ENCODE peak calls at places on chromosomes 2 and 18, in four cellular contexts. U, P, L and J are unnamed samples.

GRCh38 chr2:233107906-233108305 is 47.8 kb downstream of the INPP5D start:
- DNase-seq in U (no peak), P (no peak), L (no peak), J (no peak)

GRCh38 chr2:73952499-73953446 is 26.1 kb downstream of the DGUOK start:
- DNase-seq in U (peak; percentile 37), L (no peak), P (no peak), J (no peak)

GRCh38 chr2:169504651-169505050 is 4.9 kb upstream of the KLHL41 start:
- DNase-seq in L (no peak), U (no peak), P (no peak), J (no peak)

GRCh38 chr2:156340818-156341481 is 8.4 kb upstream of the NR4A2 start:
- DNase-seq in U (no peak), L (no peak), P (no peak), J (peak; percentile 7)

GRCh38 chr2:1219901-1220691 is 193.2 kb upstream of the TPO start:
- DNase-seq in L (no peak), P (no peak), U (no peak), J (no peak)

GRCh38 chr2:191246820-191247380 is 1.7 kb downstream of the MYO1B start:
- DNase-seq in P (no peak), U (no peak), L (no peak), J (no peak)

GRCh38 chr2:76862901-76863300 is 659.3 kb downstream of the LRRTM4 start:
- DNase-seq in L (no peak), P (no peak), U (no peak), J (no peak)

GRCh38 chr18:3595282-3596273 is 145.6 kb downstream of the TGIF1 start:
- DNase-seq in U (peak; percentile 94), L (no peak), P (peak; percentile 52), J (no peak)

GRCh38 chr2:10269291-10269690 is 33.4 kb upstream of the HPCAL1 start:
- DNase-seq in L (no peak), U (no peak), P (no peak), J (no peak)

GRCh38 chr2:176321916-176322315 is 52.7 kb downstream of the MTX2 start:
- DNase-seq in L (no peak), U (no peak), P (no peak), J (no peak)

GRCh38 chr2:201152999-201153398 is 29.9 kb upstream of the CASP10 start:
- DNase-seq in L (no peak), U (no peak), P (no peak), J (no peak)

GRCh38 chr18:6644841-6645240 is 84.7 kb upstream of the ARHGAP28 start:
- DNase-seq in U (no peak), P (no peak), L (no peak), J (no peak)

GRCh38 chr2:196639180-196640030 is at the start of gene CCDC150:
- DNase-seq in L (peak; percentile 89), P (peak; percentile 91), U (peak; percentile 90), J (peak; percentile 88)

GRCh38 chr2:216242365-216242764 is 129.9 kb downstream of the MARCHF4 start:
- DNase-seq in U (no peak), P (no peak), L (no peak), J (no peak)

GRCh38 chr2:88450925-88451575 is 1.4 kb downstream of the FOXI3 start:
- DNase-seq in P (no peak), U (no peak), L (no peak), J (no peak)

GRCh38 chr2:145155196-145155595 is 635.3 kb upstream of the ZEB2 start:
- DNase-seq in P (no peak), U (no peak), L (no peak), J (no peak)

GRCh38 chr2:26449278-26450030 is 28.5 kb downstream of the OTOF start:
- DNase-seq in L (no peak), U (no peak), P (no peak), J (no peak)

GRCh38 chr2:143525536-143525935 is 396.3 kb downstream of the ARHGAP15 start:
- DNase-seq in L (no peak), P (no peak), U (no peak), J (no peak)

GRCh38 chr18:23453657-23454011 is 547 bp downstream of the RIOK3 start:
- DNase-seq in U (peak; percentile 39), L (no peak), P (no peak), J (no peak)

GRCh38 chr18:9825571-9826073 is 60.2 kb upstream of the TXNDC2 start:
- DNase-seq in L (no peak), U (peak; percentile 90), P (no peak), J (no peak)

GRCh38 chr18:23231340-23232021 is 96.2 kb downstream of the CABLES1 start:
- DNase-seq in U (peak; percentile 94), L (peak; percentile 41), P (peak; percentile 94), J (peak; percentile 50)

GRCh38 chr2:71995067-71995665 is 152.5 kb downstream of the CYP26B1 start:
- DNase-seq in P (no peak), L (no peak), U (peak; percentile 48), J (no peak)

GRCh38 chr18:21669736-21670135 is 34.8 kb downstream of the ABHD3 start:
- DNase-seq in P (no peak), U (peak; percentile 71), L (no peak), J (no peak)

GRCh38 chr18:49206717-49207116 is 253.7 kb downstream of the DYM start:
- DNase-seq in P (no peak), U (no peak), L (no peak), J (no peak)